ENCODE peak calls at places on chromosomes 12 and 14, in four cellular contexts. H, N, A and Y are unnamed samples.

GRCh38 chr12:98955284-98955683 is 310.2 kb downstream of the APAF1 start:
- DNase-seq in H (no peak), N (no peak), A (no peak), Y (peak)

GRCh38 chr12:48795550-48796455 is 6.9 kb upstream of the ADCY6 start:
- DNase-seq in H (peak), N (peak), A (no peak), Y (peak)

GRCh38 chr14:36508418-36509051 is 11.5 kb downstream of the NKX2-1 start:
- DNase-seq in H (no peak), N (no peak), A (no peak), Y (no peak)

GRCh38 chr14:74875941-74876913 is at the start of gene PROX2:
- DNase-seq in H (no peak), N (no peak), A (no peak), Y (no peak)

GRCh38 chr12:57479043-57479375 is 657 bp downstream of the ARHGAP9 start:
- DNase-seq in H (no peak), N (no peak), A (no peak), Y (no peak)

GRCh38 chr12:123232472-123232806 is 502 bp downstream of the MPHOSPH9 start:
- DNase-seq in H (no peak), N (no peak), A (no peak), Y (no peak)

GRCh38 chr14:47917344-47917954 is 242.0 kb upstream of the MDGA2 start:
- DNase-seq in H (peak), N (peak), A (no peak), Y (peak)

GRCh38 chr14:59281613-59282012 is 93.1 kb downstream of the DAAM1 start:
- DNase-seq in H (no peak), N (peak), A (no peak), Y (peak)

GRCh38 chr12:88600272-88600671 is 20.0 kb upstream of the KITLG start:
- DNase-seq in H (no peak), N (peak), A (no peak), Y (peak)

GRCh38 chr12:119338593-119339363 is 4.2 kb downstream of the CCDC60 start:
- DNase-seq in H (peak), N (no peak), A (no peak), Y (no peak)

GRCh38 chr12:132559652-132560420 is 50.5 kb downstream of the LRCOL1 start:
- DNase-seq in H (no peak), N (peak), A (peak), Y (peak)

GRCh38 chr12:130737731-130738130 is 21.6 kb upstream of the RIMBP2 start:
- DNase-seq in H (no peak), N (no peak), A (no peak), Y (no peak)

GRCh38 chr12:54701940-54702592 is 53.9 kb upstream of the DCD start:
- DNase-seq in H (peak), N (peak), A (no peak), Y (peak)

GRCh38 chr14:94213021-94213420 is 38.9 kb downstream of the PPP4R4 start:
- DNase-seq in H (no peak), N (no peak), A (no peak), Y (peak)

GRCh38 chr12:113120670-113121370 is 14.7 kb downstream of the RASAL1 start:
- DNase-seq in H (no peak), N (no peak), A (no peak), Y (no peak)

GRCh38 chr12:12156835-12157234 is 86.1 kb downstream of the BCL2L14 start:
- DNase-seq in H (no peak), N (no peak), A (no peak), Y (no peak)
- H3K27ac ChIP-seq in H (no peak), N (no peak), A (no peak), Y (no peak)

GRCh38 chr14:102953100-102953499 is 30.6 kb downstream of the AMN start:
- DNase-seq in H (no peak), N (no peak), A (no peak), Y (no peak)
- H3K27ac ChIP-seq in H (no peak), N (no peak), A (no peak), Y (no peak)

DNA sequence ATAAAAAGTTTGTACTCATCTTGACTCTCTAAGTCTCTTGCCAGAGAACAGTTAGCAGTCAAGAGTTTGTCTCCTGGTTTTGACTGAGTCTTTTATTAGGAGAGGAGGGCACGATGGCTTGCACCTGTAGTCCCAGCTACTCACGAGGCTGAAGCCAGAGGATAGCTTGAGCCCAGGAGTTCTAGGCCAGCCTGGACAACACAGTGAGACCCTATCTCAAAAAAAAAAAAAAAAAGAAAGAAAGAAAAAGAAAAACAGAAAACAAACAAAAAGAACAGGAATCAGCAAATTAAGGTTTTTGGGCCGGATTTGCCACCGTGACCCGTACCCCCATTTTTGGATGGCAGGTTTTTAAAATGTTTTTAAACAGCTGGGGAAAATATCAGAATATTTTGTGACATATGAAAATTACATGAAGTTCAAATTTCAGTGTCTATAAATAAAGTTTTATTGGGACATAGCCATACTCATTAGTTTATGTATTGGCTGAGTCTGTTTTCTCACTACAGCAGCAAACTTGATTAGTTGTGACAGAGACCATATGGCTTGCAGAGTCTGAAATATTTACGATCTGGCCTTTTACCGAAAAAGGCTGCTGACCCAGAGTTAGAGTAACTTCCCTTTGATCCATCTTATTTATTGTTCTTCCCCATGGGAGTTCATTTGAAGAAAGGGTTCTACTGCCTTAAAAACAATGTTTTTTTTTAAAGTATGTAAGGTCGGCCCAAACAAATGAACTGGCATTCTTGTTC is 31.2 kb downstream of the VEZT start:
- DNase-seq in H (no peak), N (peak), A (no peak), Y (no peak)
- H3K27ac ChIP-seq in H (no peak), N (no peak), A (no peak), Y (no peak)

GRCh38 chr14:69317780-69318179 is 57.8 kb downstream of the GALNT16 start:
- DNase-seq in H (no peak), N (no peak), A (no peak), Y (no peak)

GRCh38 chr14:69316449-69317391 is 56.8 kb downstream of the GALNT16 start:
- DNase-seq in H (no peak), N (peak), A (peak), Y (peak)

GRCh38 chr14:69318241-69318640 is 58.3 kb downstream of the GALNT16 start:
- DNase-seq in H (no peak), N (peak), A (no peak), Y (no peak)

GRCh38 chr14:69318901-69319475 is 59.0 kb downstream of the GALNT16 start:
- DNase-seq in H (no peak), N (no peak), A (no peak), Y (no peak)

DNA sequence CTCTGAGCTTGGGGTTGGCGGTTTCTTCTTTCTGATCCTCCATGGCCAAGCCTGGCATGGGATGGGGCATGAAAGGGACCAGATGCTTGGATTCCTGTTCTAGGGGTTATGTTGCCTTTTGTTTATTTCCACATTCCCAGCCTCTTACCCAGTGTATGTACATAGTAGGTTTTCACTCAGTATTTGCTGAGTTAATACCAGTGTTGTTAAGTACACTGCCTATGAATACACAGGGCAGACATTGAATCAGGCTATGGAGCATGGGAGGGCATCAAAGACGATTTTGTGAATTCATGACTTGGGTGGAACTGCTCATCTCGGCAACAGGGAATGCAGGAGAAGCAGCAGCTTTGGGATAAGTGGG is 57.4 kb downstream of the GALNT16 start:
- DNase-seq in H (no peak), N (no peak), A (no peak), Y (peak)
- H3K27ac ChIP-seq in H (no peak), N (no peak), A (peak), Y (peak)

DNA sequence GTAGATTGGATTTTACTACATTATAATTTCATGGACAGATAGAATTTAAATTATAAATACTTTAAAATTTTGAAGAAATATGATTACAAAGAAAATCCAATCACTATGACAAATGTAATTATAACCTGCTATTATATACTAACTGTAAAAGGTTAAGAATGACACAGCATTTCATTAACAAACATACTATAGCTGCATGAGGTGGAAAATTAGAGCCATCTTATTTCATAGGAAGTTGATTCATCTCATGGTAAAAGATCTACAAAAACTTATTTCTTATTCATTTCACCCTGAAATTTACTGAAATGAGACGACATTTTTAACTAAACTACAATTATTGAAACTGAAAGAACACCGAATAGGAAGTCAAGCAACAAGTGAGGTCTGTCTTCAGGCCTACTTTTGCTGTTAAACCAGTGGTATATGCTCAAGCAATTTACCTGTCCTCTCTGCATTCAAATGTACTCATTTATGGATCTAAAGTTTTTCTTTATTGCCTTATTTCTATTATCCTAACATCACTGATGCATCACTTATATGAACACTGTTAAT is 87.2 kb downstream of the CEP83 start:
- DNase-seq in H (no peak), N (no peak), A (no peak), Y (no peak)
- H3K27ac ChIP-seq in H (no peak), N (no peak), A (no peak), Y (no peak)

GRCh38 chr12:109932878-109933503 is 32.9 kb downstream of the TCHP start:
- DNase-seq in H (no peak), N (no peak), A (peak), Y (no peak)

GRCh38 chr12:109931143-109931542 is 31.1 kb downstream of the TCHP start:
- DNase-seq in H (no peak), N (no peak), A (no peak), Y (no peak)

GRCh38 chr12:109927622-109928021 is 27.5 kb downstream of the TCHP start:
- DNase-seq in H (no peak), N (peak), A (no peak), Y (peak)

GRCh38 chr12:109928058-109928656 is 28.1 kb downstream of the TCHP start:
- DNase-seq in H (no peak), N (no peak), A (no peak), Y (no peak)

DNA sequence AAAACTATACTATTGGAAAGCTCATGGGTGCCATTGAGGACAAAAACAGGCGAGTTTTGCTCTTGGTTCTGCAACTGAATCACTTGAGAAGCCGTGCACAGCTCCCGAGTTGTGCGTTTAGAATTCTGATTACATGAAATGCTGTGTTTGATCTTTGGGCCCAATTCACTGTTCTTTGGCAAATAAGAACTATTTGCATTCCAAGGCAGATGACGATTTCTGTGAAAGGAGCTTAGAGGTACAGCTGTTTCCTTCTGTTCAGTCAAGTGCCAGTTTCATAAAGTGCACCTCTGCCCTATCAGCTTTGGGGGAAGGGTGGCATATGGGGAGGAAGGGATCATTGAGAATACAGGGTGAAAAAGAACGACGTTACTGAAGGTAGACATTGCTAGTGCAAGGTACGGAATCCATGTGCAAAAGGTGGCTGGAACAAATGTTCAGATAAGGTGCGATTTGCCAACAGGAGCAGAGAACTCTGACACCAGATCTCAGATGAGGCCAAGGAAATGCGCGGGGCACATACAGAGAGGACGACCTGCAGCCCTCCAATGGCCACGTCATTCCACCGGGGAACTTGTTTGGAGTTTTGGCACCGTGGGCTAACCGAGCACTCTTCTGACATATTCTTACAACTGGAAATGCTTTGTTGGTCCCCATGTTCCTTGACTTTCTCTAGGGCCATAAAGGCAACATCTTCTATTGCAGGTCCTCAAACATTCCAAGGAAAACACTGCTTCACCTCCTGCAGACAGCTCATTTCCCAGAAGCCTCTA is 30.1 kb downstream of the TCHP start:
- DNase-seq in H (no peak), N (no peak), A (no peak), Y (no peak)
- H3K27ac ChIP-seq in H (no peak), N (no peak), A (no peak), Y (no peak)

DNA sequence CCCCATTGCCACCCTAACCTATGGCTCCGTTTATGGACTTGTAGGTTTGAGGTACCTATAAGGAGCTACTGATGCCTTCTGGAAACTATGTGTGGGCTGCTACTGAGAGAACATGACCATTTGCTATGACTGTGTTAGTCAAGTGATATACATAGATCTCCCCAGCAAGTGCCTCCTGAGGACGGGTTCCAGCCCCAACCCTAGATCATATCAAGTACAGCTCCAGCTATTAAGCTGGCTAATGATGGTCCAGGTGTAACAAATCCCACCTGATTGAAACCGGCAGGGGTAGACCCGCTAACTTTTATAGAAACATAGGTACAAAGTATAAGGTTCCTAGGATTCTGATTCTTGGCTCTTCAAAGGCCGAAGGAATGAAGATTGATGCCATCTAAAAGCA is 23.7 kb downstream of the NINJ2 start:
- DNase-seq in H (no peak), N (no peak), A (no peak), Y (no peak)
- H3K27ac ChIP-seq in H (no peak), N (no peak), A (peak), Y (no peak)

GRCh38 chr14:73719361-73719760 is 5.2 kb upstream of the PNMA1 start:
- DNase-seq in H (no peak), N (no peak), A (no peak), Y (peak)
- H3K27ac ChIP-seq in H (no peak), N (no peak), A (peak), Y (no peak)

GRCh38 chr12:107653519-107653918 is 32.1 kb upstream of the PWP1 start:
- DNase-seq in H (no peak), N (no peak), A (no peak), Y (no peak)

GRCh38 chr12:107656302-107656701 is 29.3 kb upstream of the PWP1 start:
- DNase-seq in H (no peak), N (no peak), A (no peak), Y (no peak)

GRCh38 chr12:107657133-107657532 is 28.5 kb upstream of the PWP1 start:
- DNase-seq in H (no peak), N (no peak), A (no peak), Y (no peak)

GRCh38 chr12:107655281-107656065 is 30.1 kb upstream of the PWP1 start:
- DNase-seq in H (no peak), N (no peak), A (no peak), Y (no peak)

DNA sequence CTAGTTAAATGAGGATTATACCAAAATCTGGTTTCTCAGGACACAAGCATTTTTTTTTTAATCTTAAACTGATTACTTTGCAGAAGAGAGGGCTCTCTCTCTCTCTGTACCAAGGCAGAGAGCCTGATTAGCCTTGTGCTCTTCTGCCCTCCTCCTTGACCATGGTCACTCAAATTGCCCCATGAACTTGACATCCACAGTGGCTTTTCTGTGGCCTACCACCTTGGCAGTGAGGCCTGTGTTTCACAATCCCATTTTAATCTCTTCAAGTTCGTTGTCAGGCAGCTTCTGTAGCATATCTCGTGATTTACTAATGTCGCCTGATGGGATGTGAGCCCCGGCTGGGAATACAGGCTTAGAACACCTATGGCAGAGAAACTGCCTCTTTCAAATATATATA is 30.7 kb upstream of the PWP1 start:
- DNase-seq in H (no peak), N (no peak), A (no peak), Y (no peak)
- H3K27ac ChIP-seq in H (no peak), N (no peak), A (no peak), Y (no peak)